ENCODE peak calls at places on chromosomes 7 and 10, in nine cellular contexts. O is SK-N-SH, J is transverse colon, H is A549, Y is sigmoid colon, I is H1, M is K562, T is ovary, P is tibial nerve. V is an unnamed sample.
A peak's percentile ranks its signal among the peaks of the same experiment; 100 is the strongest.

GRCh38 chr7:37037286-37037685 is 313.0 kb upstream of the AOAH start:
- DNase-seq in O (no peak), J (no peak), H (no peak), Y (no peak), I (no peak), M (no peak), T (no peak), P (no peak), V (no peak)

GRCh38 chr7:150322114-150322832 is 882 bp upstream of the LRRC61 start:
- DNase-seq in O (no peak), J (no peak), H (no peak), Y (no peak), I (no peak), M (peak; percentile 72), T (no peak), P (no peak), V (no peak)

GRCh38 chr7:70881470-70881869 is 250.5 kb upstream of the GALNT17 start:
- DNase-seq in O (peak; percentile 25), J (no peak), H (no peak), Y (no peak), I (no peak), M (no peak), T (no peak), P (no peak), V (no peak)

GRCh38 chr10:92690211-92691041 is 671 bp downstream of the HHEX start:
- DNase-seq in O (peak; percentile 59), J (peak; percentile 61), H (peak; percentile 73), Y (peak; percentile 80), I (peak; percentile 69), M (peak; percentile 30), T (no peak), P (no peak), V (peak; percentile 92)

GRCh38 chr10:132708441-132708840 is 77.5 kb downstream of the NKX6-2 start:
- DNase-seq in O (no peak), J (no peak), H (no peak), Y (peak; percentile 44), I (no peak), M (no peak), T (peak; percentile 12), P (no peak), V (no peak)

GRCh38 chr10:51073461-51074237 is 638 bp upstream of the PRKG1 start:
- DNase-seq in O (peak; percentile 65), J (peak; percentile 18), H (no peak), Y (peak; percentile 78), I (peak; percentile 76), M (peak; percentile 8), T (peak; percentile 40), P (peak; percentile 26), V (no peak)

GRCh38 chr10:20986049-20986448 is 88.9 kb upstream of the NEBL start:
- DNase-seq in O (no peak), J (no peak), H (no peak), Y (no peak), I (no peak), M (no peak), T (no peak), P (no peak), V (no peak)

GRCh38 chr7:44185729-44186128 is 3.5 kb downstream of the GCK start:
- DNase-seq in O (no peak), J (no peak), H (no peak), Y (no peak), I (no peak), M (no peak), T (no peak), P (no peak), V (no peak)

GRCh38 chr7:39016609-39017008 is 38.9 kb downstream of the POU6F2 start:
- DNase-seq in O (no peak), J (peak; percentile 7), H (no peak), Y (no peak), I (no peak), M (no peak), T (no peak), P (no peak), V (no peak)

GRCh38 chr7:44576228-44576627 is 2.5 kb upstream of the DDX56 start:
- DNase-seq in O (no peak), J (no peak), H (no peak), Y (no peak), I (no peak), M (no peak), T (no peak), P (no peak), V (no peak)

GRCh38 chr7:96649981-96650380 is 59.7 kb downstream of the SEM1 start:
- DNase-seq in O (no peak), J (no peak), H (no peak), Y (no peak), I (no peak), M (no peak), T (no peak), P (no peak), V (no peak)

GRCh38 chr10:78508955-78509354 is 475.3 kb downstream of the RPS24 start:
- DNase-seq in O (no peak), J (no peak), H (no peak), Y (no peak), I (no peak), M (no peak), T (no peak), P (no peak), V (peak; percentile 75)

GRCh38 chr10:71316081-71316785 is 2.8 kb upstream of the SLC29A3 start:
- DNase-seq in O (no peak), J (no peak), H (no peak), Y (no peak), I (no peak), M (no peak), T (no peak), P (no peak), V (no peak)

GRCh38 chr7:88215295-88215694 is 4.5 kb downstream of the SRI start:
- DNase-seq in O (no peak), J (no peak), H (no peak), Y (no peak), I (no peak), M (no peak), T (no peak), P (no peak), V (no peak)

GRCh38 chr7:88216276-88216675 is 3.6 kb downstream of the SRI start:
- DNase-seq in O (no peak), J (no peak), H (no peak), Y (no peak), I (no peak), M (no peak), T (no peak), P (no peak), V (no peak)

GRCh38 chr7:88214456-88214855 is 5.4 kb downstream of the SRI start:
- DNase-seq in O (no peak), J (no peak), H (no peak), Y (no peak), I (no peak), M (no peak), T (no peak), P (no peak), V (no peak)

GRCh38 chr7:88217675-88218427 is 2.0 kb downstream of the SRI start:
- DNase-seq in O (no peak), J (no peak), H (no peak), Y (no peak), I (no peak), M (peak; percentile 23), T (no peak), P (no peak), V (no peak)

DNA sequence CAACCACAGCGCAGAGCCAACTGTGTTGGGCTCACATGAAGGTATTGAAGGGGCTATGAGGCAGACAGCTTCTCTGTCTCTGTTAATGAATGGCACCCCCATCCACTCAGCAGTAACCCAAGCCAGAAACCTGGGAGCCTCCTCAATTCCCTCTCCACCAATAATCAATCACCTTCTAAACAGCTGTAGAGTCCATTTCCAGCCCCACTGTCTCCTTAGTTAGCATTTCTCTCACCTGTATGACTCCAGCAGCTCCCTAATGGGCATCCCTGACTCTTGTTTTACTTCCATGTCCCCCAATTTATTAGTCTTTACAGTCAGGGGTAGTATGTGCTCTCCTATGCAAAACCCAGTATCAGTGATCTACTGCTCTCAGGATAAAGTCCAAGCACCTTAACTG is 6.9 kb downstream of the SRI start:
- DNase-seq in O (no peak), J (no peak), H (no peak), Y (no peak), I (no peak), M (no peak), T (no peak), P (no peak), V (no peak)
- H3K27ac ChIP-seq in O (no peak overlapping the region), J (no peak overlapping the region), H (no peak overlapping the region), Y (no peak overlapping the region), I (no peak overlapping the region), M (no peak overlapping the region), T (no peak overlapping the region), P (no peak overlapping the region), V (no peak overlapping the region)

GRCh38 chr10:116274141-116274861 is 1.3 kb upstream of the GFRA1 start:
- DNase-seq in O (peak; percentile 74), J (no peak), H (peak; percentile 20), Y (no peak), I (peak; percentile 66), M (no peak), T (no peak), P (no peak), V (peak; percentile 91)
- TF ChIP-seq EP300 in O (no peak), J (no peak), H (no peak), Y (no peak), I (no peak), M (no peak), T (no peak), P (no peak), V (no peak)

GRCh38 chr10:100817268-100817839 is 72.0 kb downstream of the PAX2 start:
- DNase-seq in O (no peak), J (no peak), H (no peak), Y (peak; percentile 10), I (no peak), M (peak; percentile 20), T (no peak), P (no peak), V (no peak)
- TF ChIP-seq CTCF in O (no peak), J (no peak), H (no peak), Y (no peak), I (peak; percentile 84), M (no peak), T (no peak), P (no peak), V (no peak)

GRCh38 chr7:20085086-20085485 is 132.1 kb downstream of the MACC1 start:
- DNase-seq in O (no peak), J (no peak), H (no peak), Y (no peak), I (no peak), M (no peak), T (no peak), P (no peak), V (no peak)

GRCh38 chr7:20089431-20089830 is 127.8 kb downstream of the MACC1 start:
- DNase-seq in O (no peak), J (no peak), H (no peak), Y (no peak), I (no peak), M (no peak), T (no peak), P (no peak), V (no peak)

DNA sequence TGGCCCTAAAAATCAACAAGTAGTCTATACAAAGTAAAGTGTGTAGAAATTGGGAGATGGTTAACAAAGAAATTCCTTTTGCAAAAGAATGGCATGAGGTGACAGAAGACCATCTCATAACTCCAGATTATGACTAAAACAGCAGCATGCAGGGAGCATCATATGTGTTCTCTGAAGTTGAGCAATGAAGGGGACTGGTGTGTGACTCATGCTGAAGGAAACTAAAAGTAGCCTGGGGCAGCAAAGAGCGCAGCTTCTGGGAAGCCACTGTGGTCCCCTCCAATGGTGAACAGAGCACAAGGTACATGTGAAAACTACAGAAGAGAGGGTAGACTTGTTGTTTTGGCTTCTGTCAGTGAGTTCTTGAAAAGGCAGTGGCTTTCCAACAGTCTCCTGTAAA is 133.4 kb downstream of the MACC1 start:
- DNase-seq in O (no peak), J (no peak), H (peak; percentile 1), Y (peak; percentile 74), I (no peak), M (no peak), T (no peak), P (no peak), V (no peak)
- H3K27ac ChIP-seq in O (no peak overlapping the region), J (peak overlapping the region; percentile 67), H (no peak overlapping the region), Y (peak overlapping the region; percentile 71), I (no peak overlapping the region), M (no peak overlapping the region), T (no peak overlapping the region), P (no peak overlapping the region), V (peak overlapping the region; percentile 42)

V was measured in esophagus muscularis mucosa.